ENCODE peak calls at places on chromosomes 3 and 15, in five cellular contexts. O, U, C, F and T are unnamed samples.

GRCh38 chr3:105780114-105780513 is 88.7 kb downstream of the CBLB start:
- DNase-seq in U (peak; percentile 34), F (peak; percentile 65), C (peak; percentile 48), O (peak; percentile 58), T (no peak)

GRCh38 chr15:52558196-52558595 is 10.6 kb downstream of the ARPP19 start:
- DNase-seq in F (peak; percentile 70), O (peak; percentile 78), U (peak; percentile 65), C (peak; percentile 53), T (peak; percentile 85)

GRCh38 chr3:99901200-99901926 is 83.7 kb downstream of the CMSS1 start:
- DNase-seq in O (peak; percentile 77), U (peak; percentile 91), C (peak; percentile 82), F (peak; percentile 87), T (peak; percentile 58)

GRCh38 chr3:131892331-131892730 is 142.5 kb downstream of the CPNE4 start:
- DNase-seq in O (no peak), F (no peak), C (peak; percentile 8), U (peak; percentile 9), T (no peak)

GRCh38 chr3:42705039-42705767 is 2.6 kb upstream of the HHATL start:
- DNase-seq in C (no peak), O (no peak), F (no peak), U (no peak), T (no peak)

GRCh38 chr15:42133892-42134502 is 22.4 kb downstream of the PLA2G4F start:
- DNase-seq in O (peak; percentile 17), F (peak; percentile 21), U (peak; percentile 12), C (peak; percentile 57), T (no peak)

GRCh38 chr15:90790057-90790456 is 72.9 kb downstream of the BLM start:
- DNase-seq in U (no peak), O (no peak), F (no peak), C (no peak), T (no peak)

GRCh38 chr3:10352146-10352911 is 31.4 kb upstream of the SEC13 start:
- DNase-seq in O (peak; percentile 98), U (peak; percentile 92), C (peak; percentile 60), F (peak; percentile 93), T (peak; percentile 95)

GRCh38 chr15:76756371-76756770 is 148.8 kb downstream of the SCAPER start:
- DNase-seq in U (no peak), C (peak; percentile 65), O (peak; percentile 42), F (no peak), T (peak; percentile 44)

GRCh38 chr3:39378092-39378491 is 5.1 kb upstream of the SLC25A38 start:
- DNase-seq in U (peak; percentile 5), O (peak; percentile 18), F (peak; percentile 33), C (peak; percentile 35), T (peak; percentile 16)

GRCh38 chr3:5489536-5489935 is 302.0 kb downstream of the EDEM1 start:
- DNase-seq in O (no peak), F (no peak), U (no peak), C (no peak), T (no peak)

GRCh38 chr3:14806641-14807263 is 12.0 kb upstream of the FGD5 start:
- DNase-seq in F (no peak), U (peak; percentile 9), O (peak; percentile 4), C (peak; percentile 56), T (peak; percentile 21)

GRCh38 chr15:41307679-41308078 is 24.7 kb downstream of the OIP5 start:
- DNase-seq in U (no peak), F (no peak), O (no peak), C (no peak), T (no peak)

GRCh38 chr3:96264701-96265100 is 549.7 kb upstream of the EPHA6 start:
- DNase-seq in O (no peak), U (no peak), F (no peak), C (no peak), T (no peak)

GRCh38 chr3:185820973-185821758 is 3.7 kb downstream of the IGF2BP2 start:
- DNase-seq in O (peak; percentile 95), F (peak; percentile 86), C (peak; percentile 84), U (peak; percentile 92), T (peak; percentile 72)

GRCh38 chr3:32184187-32184730 is 54.2 kb upstream of the CMTM8 start:
- DNase-seq in F (no peak), C (peak; percentile 69), O (no peak), U (no peak), T (no peak)

GRCh38 chr15:75201609-75202250 is at the start of gene C15orf39:
- DNase-seq in U (peak; percentile 69), O (peak; percentile 52), F (peak; percentile 83), C (peak; percentile 77), T (peak; percentile 27)

GRCh38 chr15:63945005-63945788 is 101.1 kb downstream of the DAPK2 start:
- DNase-seq in C (peak; percentile 62), U (peak; percentile 47), O (peak; percentile 34), F (peak; percentile 40), T (peak; percentile 44)

GRCh38 chr3:52013802-52014598 is 18.3 kb upstream of the RPL29 start:
- DNase-seq in O (no peak), F (no peak), U (no peak), C (no peak), T (no peak)
- TF ChIP-seq CTCF in O (no peak), F (no peak), U (no peak), C (no peak), T (peak; percentile 10)

DNA sequence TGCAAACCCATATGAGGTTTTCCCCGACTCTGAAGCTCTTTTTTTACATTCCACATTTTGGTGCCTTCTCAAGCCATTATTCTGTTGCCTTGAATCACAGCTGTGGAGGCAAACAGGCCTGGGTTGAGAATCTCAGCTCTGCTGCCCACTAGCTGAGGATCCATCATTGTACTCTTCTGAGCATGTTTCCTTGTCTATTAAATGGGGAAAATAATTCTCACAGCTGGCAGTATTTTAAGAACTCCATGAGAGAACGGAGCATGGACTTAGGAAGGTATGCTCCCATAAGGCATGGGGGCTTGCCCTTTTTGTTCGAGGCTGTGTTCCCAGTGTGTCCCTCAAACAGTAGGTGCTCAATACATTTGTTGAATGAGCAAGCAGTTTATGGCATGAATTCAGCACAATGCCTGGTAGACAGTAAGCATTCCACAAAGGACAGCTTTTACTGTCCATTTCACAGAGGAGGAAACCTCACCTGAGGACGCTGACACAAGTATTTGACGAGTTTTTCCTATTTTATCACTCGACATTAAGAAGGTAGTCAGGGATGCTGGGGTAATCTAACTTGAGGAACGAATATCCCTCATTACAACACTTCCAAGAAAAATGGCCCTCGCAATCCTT is 2.2 kb upstream of the PTPRG start:
- DNase-seq in F (no peak), U (no peak), C (peak; percentile 47), O (no peak), T (no peak)
- H3K4me3 ChIP-seq in F (no peak overlapping the region), U (no peak overlapping the region), C (no peak overlapping the region), O (no peak overlapping the region), T (no peak overlapping the region)

GRCh38 chr3:24149032-24149431 is 203.9 kb downstream of the NR1D2 start:
- DNase-seq in U (no peak), C (no peak), O (no peak), F (no peak), T (no peak)
- TF ChIP-seq CTCF in U (no peak), C (peak; percentile 15), O (no peak), F (peak; percentile 17), T (peak; percentile 46)

GRCh38 chr3:13349823-13350222 is 70.3 kb downstream of the NUP210 start:
- DNase-seq in F (no peak), O (no peak), C (no peak), U (no peak), T (no peak)

GRCh38 chr3:13348671-13349396 is 71.3 kb downstream of the NUP210 start:
- DNase-seq in O (peak; percentile 7), U (no peak), C (peak; percentile 34), F (no peak), T (no peak)

GRCh38 chr3:13346481-13347389 is 73.4 kb downstream of the NUP210 start:
- DNase-seq in F (no peak), C (no peak), U (no peak), O (no peak), T (no peak)

GRCh38 chr3:13347390-13347966 is 72.6 kb downstream of the NUP210 start:
- DNase-seq in U (peak; percentile 8), F (peak; percentile 47), C (peak; percentile 76), O (peak; percentile 49), T (peak; percentile 53)

GRCh38 chr3:13348100-13348499 is 72.0 kb downstream of the NUP210 start:
- DNase-seq in F (no peak), O (no peak), C (no peak), U (no peak), T (no peak)
- H3K4me3 ChIP-seq in F (no peak overlapping the region), O (no peak overlapping the region), C (no peak overlapping the region), U (no peak overlapping the region), T (no peak overlapping the region)

GRCh38 chr15:29208352-29208751 is 61.3 kb downstream of the NSMCE3 start:
- DNase-seq in C (peak; percentile 1), O (no peak), U (no peak), F (no peak), T (peak; percentile 10)
- TF ChIP-seq CTCF in C (no peak), O (no peak), U (no peak), F (no peak), T (no peak)

GRCh38 chr3:33874815-33875214 is 76.4 kb downstream of the PDCD6IP start:
- DNase-seq in F (no peak), C (no peak), O (no peak), U (no peak), T (no peak)
- H3K4me3 ChIP-seq in F (no peak overlapping the region), C (no peak overlapping the region), O (no peak overlapping the region), U (no peak overlapping the region), T (no peak overlapping the region)

DNA sequence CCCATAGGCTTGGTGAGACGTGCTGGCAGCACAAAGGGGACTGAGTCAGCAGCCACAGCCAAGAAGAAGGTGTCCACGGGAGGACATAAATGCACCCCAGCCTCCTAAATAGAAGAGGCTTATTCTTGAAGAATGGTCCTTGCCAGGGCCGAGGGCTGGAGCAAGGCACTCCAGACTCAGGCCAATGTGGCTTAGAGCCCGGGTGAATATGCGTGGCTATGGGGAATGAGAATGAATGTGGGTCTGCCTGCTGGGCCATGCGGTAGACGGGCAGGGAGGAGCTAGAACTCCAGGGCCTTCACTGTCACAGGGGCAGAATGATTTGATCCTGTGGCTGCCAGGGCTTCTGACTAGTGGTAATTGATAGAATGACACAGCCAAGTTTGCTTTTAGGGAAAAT is 34.0 kb downstream of the DHX30 start:
- DNase-seq in O (no peak), C (no peak), F (no peak), U (no peak), T (no peak)
- TF ChIP-seq CTCF in O (no peak), C (no peak), F (no peak), U (no peak), T (no peak)

DNA sequence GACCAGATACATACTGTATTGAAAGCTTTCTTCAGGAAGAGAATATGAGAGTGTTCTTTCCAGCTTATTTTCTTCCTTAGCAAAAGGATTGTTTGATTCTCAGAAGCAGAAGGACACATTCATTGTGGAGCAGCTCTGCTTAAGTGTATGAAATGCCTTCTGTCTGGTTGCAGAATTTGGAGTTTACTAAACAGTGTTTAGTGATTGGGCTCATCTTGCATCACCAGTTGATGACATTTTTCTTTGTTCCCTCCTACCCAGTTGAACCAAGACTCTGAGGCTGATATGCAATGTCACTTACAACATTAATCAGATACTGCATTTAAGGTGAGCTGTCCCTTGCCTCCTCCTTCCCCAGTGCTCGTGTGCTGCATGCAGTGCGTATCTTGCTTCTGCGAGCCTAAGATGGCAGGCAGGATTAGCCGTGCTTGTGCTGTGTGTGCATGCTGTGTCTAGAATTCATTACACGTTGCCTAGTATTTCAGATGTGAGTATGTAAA is 18.4 kb downstream of the ZBTB38 start:
- DNase-seq in C (peak; percentile 59), U (peak; percentile 93), O (peak; percentile 83), F (peak; percentile 66), T (no peak)
- H3K4me3 ChIP-seq in C (no peak overlapping the region), U (peak overlapping the region; percentile 57), O (peak overlapping the region; percentile 44), F (peak overlapping the region; percentile 47), T (peak overlapping the region; percentile 31)